ENCODE peak calls at places on chromosomes 5 and 9, in seven cellular contexts. M, H, B, O, W, Z and N are unnamed samples. For H3K4me1, the result is how much of the 10 kb centered on the place peaks cover.

GRCh38 chr9:37350486-37351190 is 71.9 kb upstream of the GRHPR start:
- DNase-seq in M (peak), H (no peak), W (no peak), Z (no peak), O (no peak), B (no peak), N (no peak)

GRCh38 chr9:70080481-70081119 is 37.0 kb downstream of the MAMDC2 start:
- DNase-seq in Z (peak), O (no peak), B (no peak), W (no peak), H (no peak), M (peak), N (peak)

GRCh38 chr5:128536229-128536860 is 1.7 kb downstream of the FBN2 start:
- DNase-seq in O (no peak), H (peak), M (peak), B (no peak), Z (peak), W (no peak), N (no peak)

GRCh38 chr5:148145916-148146315 is 22.4 kb upstream of the SPINK14 start:
- DNase-seq in B (no peak), O (peak), Z (peak), H (no peak), W (no peak), M (peak), N (peak)

GRCh38 chr9:134218230-134218629 is 53.9 kb upstream of the RNU6ATAC start:
- DNase-seq in M (no peak), Z (no peak), W (no peak), B (no peak), H (no peak), O (no peak), N (no peak)

GRCh38 chr5:160548949-160549665 is 127.5 kb downstream of the PTTG1 start:
- DNase-seq in B (no peak), O (no peak), M (no peak), H (no peak), Z (no peak), W (no peak), N (no peak)

GRCh38 chr5:150513375-150514309 is 5.7 kb downstream of the NDST1 start:
- DNase-seq in O (no peak), M (no peak), H (no peak), B (no peak), W (no peak), Z (no peak), N (no peak)

GRCh38 chr9:22454021-22454420 is 7.4 kb downstream of the DMRTA1 start:
- DNase-seq in O (no peak), Z (no peak), M (no peak), W (no peak), B (no peak), H (no peak), N (no peak)

GRCh38 chr9:18479405-18479804 is 5.5 kb downstream of the ADAMTSL1 start:
- DNase-seq in H (no peak), M (no peak), Z (no peak), O (no peak), W (no peak), B (no peak), N (no peak)

GRCh38 chr9:68678430-68678829 is 26.6 kb upstream of the PIP5K1B start:
- DNase-seq in W (no peak), B (no peak), M (peak), Z (peak), O (no peak), H (no peak), N (no peak)

GRCh38 chr5:155923784-155924183 is 403.2 kb upstream of the SGCD start:
- DNase-seq in B (no peak), O (no peak), Z (no peak), M (no peak), H (no peak), W (no peak), N (no peak)

GRCh38 chr5:56323505-56323904 is 90.4 kb upstream of the ANKRD55 start:
- DNase-seq in W (no peak), M (peak), B (no peak), Z (no peak), O (no peak), H (no peak), N (peak)

GRCh38 chr5:56279979-56280378 is 46.8 kb upstream of the ANKRD55 start:
- DNase-seq in Z (peak), O (no peak), H (no peak), B (no peak), W (no peak), M (peak), N (no peak)

GRCh38 chr9:137114613-137115393 is at the start of gene DPP7:
- DNase-seq in H (peak), Z (peak), O (peak), M (peak), W (peak), B (peak), N (peak)

GRCh38 chr5:155906046-155906445 is 420.9 kb upstream of the SGCD start:
- DNase-seq in H (no peak), Z (no peak), W (no peak), O (no peak), B (no peak), M (no peak), N (no peak)

GRCh38 chr9:4862506-4863250 is 69.9 kb downstream of the RCL1 start:
- DNase-seq in O (no peak), M (peak), H (no peak), B (no peak), Z (no peak), W (no peak), N (no peak)
- H3K27ac ChIP-seq in O (no peak), M (no peak), H (no peak), B (peak), Z (no peak), W (no peak), N (no peak)

DNA sequence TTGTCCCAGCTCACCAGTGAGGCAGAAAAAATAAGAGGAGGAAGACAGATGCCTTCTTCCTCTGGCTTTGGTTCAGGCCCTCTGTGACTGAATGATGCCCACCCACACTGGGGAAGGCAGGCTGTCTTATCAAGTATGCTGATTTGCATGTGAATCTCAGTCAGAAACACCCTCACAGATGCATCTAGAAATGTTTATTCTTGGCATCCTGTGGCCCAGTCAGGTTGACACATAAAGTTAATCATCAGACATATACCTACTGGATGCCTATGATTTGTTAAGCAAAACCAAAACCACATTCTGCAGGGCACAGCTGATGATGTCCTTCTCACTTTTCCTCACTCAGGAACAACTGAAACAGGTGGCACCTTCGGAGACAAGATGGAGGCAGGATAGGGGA is 243.4 kb upstream of the KCNN2 start:
- DNase-seq in W (no peak), Z (no peak), M (no peak), O (no peak), B (no peak), H (no peak), N (no peak)
- H3K4me1 ChIP-seq in W (under half), Z (under half), M (under half), O (under half), B (under half), H (under half), N (under half)

GRCh38 chr9:93127395-93127911 is 6.6 kb downstream of the NINJ1 start:
- DNase-seq in M (no peak), H (peak), Z (no peak), O (no peak), W (peak), B (peak), N (no peak)
- H3K27ac ChIP-seq in M (no peak), H (peak), Z (peak), O (peak), W (peak), B (peak), N (peak)

GRCh38 chr5:79785983-79786382 is 96.3 kb downstream of the CMYA5 start:
- DNase-seq in W (no peak), B (no peak), H (no peak), M (no peak), O (no peak), Z (no peak), N (no peak)
- H3K4me1 ChIP-seq in W (under half), B (under half), H (under half), M (under half), O (under half), Z (under half), N (under half)

GRCh38 chr5:100828071-100828689 is 74.9 kb downstream of the ST8SIA4 start:
- DNase-seq in M (no peak), H (no peak), B (no peak), W (no peak), Z (no peak), O (no peak), N (no peak)
- H3K27ac ChIP-seq in M (no peak), H (peak), B (peak), W (peak), Z (no peak), O (no peak), N (peak)

GRCh38 chr5:52708463-52708862 is 79.3 kb upstream of the ITGA1 start:
- DNase-seq in M (no peak), O (no peak), Z (peak), B (no peak), H (no peak), W (no peak), N (no peak)
- H3K4me1 ChIP-seq in M (under half), O (under half), Z (under half), B (under half), H (under half), W (under half), N (under half)

DNA sequence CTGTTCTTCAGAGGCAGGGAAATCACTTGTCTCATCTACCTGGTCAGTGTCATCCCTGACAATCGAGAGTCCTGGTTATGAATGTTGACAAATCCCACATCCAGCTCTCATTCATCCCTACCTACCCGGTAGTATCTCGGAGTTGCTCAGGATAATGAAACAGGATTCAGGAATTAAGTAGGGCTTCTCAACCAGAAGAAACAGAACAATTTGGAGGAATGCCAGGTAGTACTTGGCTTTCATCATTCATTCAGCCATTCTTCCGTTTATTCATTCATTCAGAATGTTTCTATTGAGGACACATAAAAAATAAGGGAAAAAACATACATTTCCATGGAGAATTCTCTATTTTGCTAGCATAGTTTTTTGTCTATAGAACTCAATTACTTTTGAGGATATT is 195.0 kb downstream of the ARHGEF28 start:
- DNase-seq in W (no peak), B (no peak), M (no peak), H (no peak), Z (peak), O (no peak), N (no peak)
- H3K27ac ChIP-seq in W (no peak), B (no peak), M (no peak), H (no peak), Z (no peak), O (no peak), N (peak)

DNA sequence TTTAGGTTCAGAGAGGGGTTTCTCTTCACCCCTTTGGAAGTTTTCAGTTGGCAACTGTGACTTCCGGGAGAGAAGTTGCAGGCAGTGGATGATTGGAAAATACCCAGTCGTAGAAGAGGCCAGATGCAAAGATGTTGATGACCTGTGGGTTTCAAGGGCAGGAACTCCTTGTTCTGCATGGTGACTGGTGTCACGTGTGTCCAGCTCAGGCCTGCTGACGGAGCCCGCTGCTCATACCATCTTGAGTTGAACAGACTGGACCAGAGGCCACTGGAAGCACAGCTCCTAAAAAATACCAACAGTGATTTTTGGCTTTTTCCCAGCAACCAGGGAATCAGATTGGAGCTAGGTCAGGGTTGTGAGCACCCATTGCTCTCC is 243.9 kb upstream of the KLF4 start:
- DNase-seq in W (no peak), O (peak), M (no peak), Z (peak), B (peak), H (no peak), N (no peak)
- H3K4me1 ChIP-seq in W (under half), O (under half), M (under half), Z (under half), B (under half), H (under half), N (under half)

DNA sequence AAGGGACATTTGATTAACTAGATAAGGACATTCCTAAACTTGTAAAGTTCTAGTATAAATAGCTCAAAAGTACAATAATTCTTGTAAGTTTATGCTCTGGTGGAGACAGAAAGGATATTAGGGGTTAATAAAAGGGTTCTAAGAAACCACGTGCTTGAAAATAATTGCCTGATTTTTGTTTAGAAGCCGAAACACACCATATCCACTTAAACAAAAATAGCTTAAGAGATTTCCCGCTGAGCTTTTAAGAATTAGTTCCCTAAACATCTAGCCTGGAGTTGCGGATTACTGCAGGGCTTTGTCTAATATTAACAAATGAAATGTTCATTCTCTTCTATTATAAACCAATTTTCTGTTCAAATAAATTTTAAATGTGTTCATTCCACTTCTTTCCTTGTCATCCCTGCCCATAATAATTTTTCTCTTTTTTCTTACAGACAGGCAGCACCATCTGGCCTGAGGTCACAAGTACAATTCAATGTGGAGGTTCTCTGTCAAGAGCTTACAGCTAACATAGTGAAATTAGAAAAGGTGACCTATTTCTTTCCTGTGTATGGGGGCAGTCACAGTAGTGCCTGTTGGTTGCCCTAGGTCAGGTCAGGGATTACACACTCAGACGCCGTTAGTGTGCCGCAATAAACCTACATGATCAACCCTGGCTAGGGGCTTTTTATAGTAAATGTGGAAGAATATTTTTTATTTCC is 65.3 kb downstream of the GRAMD2B start:
- DNase-seq in W (no peak), O (no peak), M (no peak), B (no peak), H (no peak), Z (no peak), N (no peak)
- H3K27ac ChIP-seq in W (no peak), O (peak), M (no peak), B (peak), H (peak), Z (no peak), N (peak)